ENCODE peak calls at places on chromosomes 5 and 9, in five cellular contexts. S is uterus; C is CD4-positive, alpha-beta memory T cell; V is GM23248; Z is endodermal cell. R is an unnamed sample.

GRCh38 chr9:78004478-78005229 is 27.0 kb downstream of the GNAQ start:
- DNase-seq in S (no peak), C (peak), V (peak), Z (no peak), R (no peak)

GRCh38 chr9:109052416-109052815 is 39.1 kb upstream of the CTNNAL1 start:
- DNase-seq in S (no peak), C (no peak), V (peak), Z (no peak), R (no peak)

GRCh38 chr9:81687521-81688261 is 1.7 kb downstream of the TLE1 start:
- DNase-seq in S (peak), C (no peak), V (peak), Z (peak), R (peak)

GRCh38 chr9:114709636-114710035 is 27.6 kb upstream of the TEX48 start:
- DNase-seq in S (no peak), C (no peak), V (no peak), Z (no peak), R (no peak)

GRCh38 chr9:114008667-114009410 is 69.3 kb downstream of the AMBP start:
- DNase-seq in S (peak), C (no peak), V (no peak), Z (peak), R (no peak)

GRCh38 chr9:131622536-131622935 is 77.2 kb downstream of the PRRT1B start:
- DNase-seq in S (no peak), C (no peak), V (no peak), Z (no peak), R (no peak)

GRCh38 chr9:127919253-127919815 is 2.5 kb upstream of the ST6GALNAC4 start:
- DNase-seq in S (peak), C (no peak), V (peak), Z (no peak), R (peak)

GRCh38 chr5:31476607-31477200 is 55.2 kb downstream of the DROSHA start:
- DNase-seq in S (peak), C (no peak), V (no peak), Z (no peak), R (no peak)

GRCh38 chr9:22379272-22379671 is 67.4 kb upstream of the DMRTA1 start:
- DNase-seq in S (no peak), C (no peak), V (no peak), Z (no peak), R (no peak)

DNA sequence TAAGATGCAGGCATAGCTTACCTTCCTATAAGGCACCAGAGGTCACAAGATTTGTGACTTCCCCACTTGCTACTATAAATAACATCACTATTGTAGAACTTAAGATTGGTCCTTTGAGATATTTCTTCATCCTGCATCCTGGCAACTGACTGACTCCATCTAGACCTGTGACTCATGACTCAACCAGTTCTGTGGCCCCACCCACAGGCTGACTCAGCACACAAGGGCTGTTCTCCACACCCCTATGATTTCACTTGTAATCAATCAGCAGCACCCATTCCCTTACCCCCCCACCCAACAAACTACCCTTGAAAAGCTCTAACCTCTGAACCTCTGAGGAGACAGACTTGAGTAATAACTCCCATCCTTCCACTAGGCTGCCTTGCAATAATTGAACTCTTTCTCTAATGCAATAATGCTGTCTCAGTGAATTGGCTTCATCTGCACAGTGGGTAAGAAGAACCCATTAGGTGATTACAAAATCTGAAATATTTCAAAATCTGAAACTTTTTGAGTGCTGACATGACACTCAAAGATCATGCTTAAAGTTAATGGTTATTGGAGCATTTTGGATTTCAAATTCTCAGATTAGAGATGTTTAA is 296.7 kb downstream of the ARL15 start:
- DNase-seq in S (no peak), C (no peak), V (peak), Z (no peak), R (no peak)
- H3K27ac ChIP-seq in S (no peak), C (no peak), V (peak), Z (no peak), R (no peak)

GRCh38 chr5:171388816-171389168 is 1.1 kb downstream of the NPM1 start:
- DNase-seq in S (no peak), C (no peak), V (peak), Z (no peak), R (no peak)

GRCh38 chr5:171387970-171388815 is 544 bp downstream of the NPM1 start:
- DNase-seq in S (peak), C (peak), V (peak), Z (peak), R (peak)

GRCh38 chr5:171392585-171393159 is 5.0 kb downstream of the NPM1 start:
- DNase-seq in S (no peak), C (no peak), V (no peak), Z (no peak), R (no peak)

GRCh38 chr5:171391996-171392577 is 4.4 kb downstream of the NPM1 start:
- DNase-seq in S (no peak), C (no peak), V (no peak), Z (peak), R (no peak)

DNA sequence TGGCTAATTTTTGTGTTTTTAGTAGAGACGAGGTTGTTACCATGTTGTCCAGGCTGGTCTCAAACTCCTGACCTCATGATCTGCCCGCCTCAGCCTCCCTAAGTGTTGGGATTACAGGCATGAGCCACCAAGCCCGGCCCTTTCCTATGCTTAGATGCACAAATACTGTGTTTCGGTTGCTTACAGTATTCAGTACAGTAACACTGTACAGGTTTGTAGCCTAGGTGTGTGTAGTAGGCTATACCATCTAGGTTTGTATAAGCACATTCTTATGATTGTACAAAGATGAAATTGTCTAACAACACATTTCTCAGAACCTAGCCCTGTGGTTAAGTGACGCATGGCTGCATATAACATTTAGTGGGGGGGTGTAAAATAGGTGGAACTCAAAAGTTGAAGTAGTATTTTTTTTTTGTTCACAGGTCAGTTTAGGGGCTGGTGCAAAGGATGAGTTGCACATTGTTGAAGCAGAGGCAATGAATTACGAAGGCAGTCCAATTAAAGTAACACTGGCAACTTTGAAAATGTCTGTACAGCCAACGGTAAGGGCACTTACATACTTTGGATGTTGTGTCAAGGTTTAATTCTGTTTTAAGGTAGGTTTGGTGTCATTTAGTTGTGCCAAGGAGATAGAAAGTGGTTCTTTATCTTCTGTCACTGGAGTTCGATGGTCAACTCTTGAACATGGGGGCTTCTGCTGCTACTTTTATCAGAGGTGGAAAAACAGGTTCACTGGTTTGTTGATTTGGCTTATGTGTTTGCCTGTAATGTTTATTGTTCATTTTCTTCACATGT is 3.4 kb downstream of the NPM1 start:
- DNase-seq in S (no peak), C (no peak), V (peak), Z (no peak), R (no peak)
- H3K4me3 ChIP-seq in S (no peak), C (no peak), V (peak), Z (peak), R (no peak)

DNA sequence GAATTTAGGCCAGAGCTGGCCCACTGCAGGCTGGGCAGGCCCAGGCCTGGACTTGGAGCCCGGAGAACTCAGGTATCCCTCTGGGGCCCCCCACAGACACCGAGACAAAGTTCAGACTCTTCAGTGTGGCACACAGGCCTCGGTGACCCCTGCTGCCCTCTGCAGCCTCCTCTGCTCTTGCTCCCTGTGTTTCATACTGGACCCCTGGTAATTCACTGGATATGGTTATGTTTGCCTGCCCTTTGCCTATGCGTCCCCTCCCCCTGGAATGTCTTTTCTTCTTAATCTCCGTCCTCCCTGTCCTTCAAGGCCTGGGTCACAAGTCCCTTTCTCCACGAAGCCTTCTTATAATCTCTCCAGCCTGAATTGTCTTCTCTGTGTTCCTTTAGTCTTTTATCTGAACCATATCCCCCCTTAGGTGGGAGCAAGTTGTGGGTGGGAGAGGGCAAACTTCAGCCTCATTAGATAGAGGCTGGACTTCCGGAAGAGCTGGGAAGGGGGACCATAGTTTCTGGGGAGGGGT is 30.1 kb downstream of the GSN start:
- DNase-seq in S (no peak), C (no peak), V (no peak), Z (peak), R (no peak)
- H3K27ac ChIP-seq in S (peak), C (no peak), V (no peak), Z (peak), R (peak)

GRCh38 chr9:123832858-123833257 is 97.1 kb downstream of the DENND1A start:
- DNase-seq in S (no peak), C (no peak), V (no peak), Z (no peak), R (no peak)

GRCh38 chr9:123832176-123832575 is 97.8 kb downstream of the DENND1A start:
- DNase-seq in S (no peak), C (no peak), V (no peak), Z (no peak), R (no peak)

GRCh38 chr9:123835821-123836220 is 94.1 kb downstream of the DENND1A start:
- DNase-seq in S (no peak), C (no peak), V (no peak), Z (no peak), R (no peak)

GRCh38 chr9:123834218-123834906 is 95.6 kb downstream of the DENND1A start:
- DNase-seq in S (no peak), C (no peak), V (peak), Z (no peak), R (no peak)

DNA sequence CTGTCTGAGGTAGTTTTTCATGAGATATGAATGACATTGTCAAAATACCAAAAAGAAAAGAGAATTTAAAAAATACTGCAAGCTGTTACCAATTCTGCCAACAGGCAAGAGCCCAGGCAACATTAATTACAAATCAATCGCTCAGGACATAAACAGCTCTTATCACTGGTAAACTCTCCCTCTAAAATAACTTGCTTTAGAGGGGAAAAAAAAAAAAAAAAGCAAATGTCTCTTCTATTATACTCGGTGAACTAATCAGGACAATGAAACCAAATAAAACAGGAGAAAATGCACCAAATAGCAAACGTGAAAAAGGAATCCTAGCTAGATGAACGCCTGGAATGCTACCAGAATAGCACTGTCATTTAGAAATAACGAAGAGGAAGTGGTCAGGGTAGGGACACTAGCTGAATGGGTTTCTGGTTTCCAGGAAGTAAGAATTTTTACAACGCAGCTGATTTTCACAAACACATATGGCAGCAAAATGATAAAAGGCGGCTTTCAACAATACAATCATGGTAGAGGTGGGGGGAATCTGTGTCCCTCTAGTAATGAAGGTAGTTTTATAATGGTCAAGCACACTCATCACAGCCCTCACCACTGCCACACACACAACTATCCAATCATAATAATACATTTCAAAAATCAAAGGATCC is 94.9 kb downstream of the DENND1A start:
- DNase-seq in S (no peak), C (no peak), V (peak), Z (no peak), R (no peak)
- H3K4me3 ChIP-seq in S (no peak), C (no peak), V (peak), Z (no peak), R (no peak)

GRCh38 chr5:38479315-38479904 is 77.0 kb downstream of the LIFR start:
- DNase-seq in S (no peak), C (no peak), V (no peak), Z (no peak), R (no peak)
- H3K27ac ChIP-seq in S (no peak), C (no peak), V (no peak), Z (no peak), R (no peak)